ENCODE peak calls at places on chromosomes 12 and 14, in nine cellular contexts. One of them, this sample, is unnamed.

GRCh38 chr12:116319851-116320621 is 42.5 kb upstream of the MED13L start:
- DNase-seq in transverse colon: peak
- DNase-seq in foreskin fibroblast: peak
- DNase-seq in AG09309: peak
- DNase-seq in H7: no peak
- DNase-seq in iPS DF 6.9: no peak
- DNase-seq in uterus: peak
- DNase-seq in bronchial epithelial cell: peak
- DNase-seq in HCT116: no peak
- DNase-seq in this sample: no peak

GRCh38 chr14:100875126-100875525 is 28.4 kb downstream of the RTL1 start:
- DNase-seq in transverse colon: no peak
- DNase-seq in foreskin fibroblast: no peak
- DNase-seq in AG09309: no peak
- DNase-seq in H7: no peak
- DNase-seq in iPS DF 6.9: no peak
- DNase-seq in uterus: no peak
- DNase-seq in bronchial epithelial cell: no peak
- DNase-seq in HCT116: no peak
- DNase-seq in this sample: no peak

GRCh38 chr14:22210906-22211305 is 378.1 kb downstream of the DAD1 start:
- DNase-seq in transverse colon: no peak
- DNase-seq in foreskin fibroblast: no peak
- DNase-seq in AG09309: no peak
- DNase-seq in H7: no peak
- DNase-seq in iPS DF 6.9: no peak
- DNase-seq in uterus: no peak
- DNase-seq in bronchial epithelial cell: peak
- DNase-seq in HCT116: no peak
- DNase-seq in this sample: no peak

GRCh38 chr14:64992328-64992885 is 5.7 kb downstream of the FNTB start:
- DNase-seq in transverse colon: no peak
- DNase-seq in foreskin fibroblast: no peak
- DNase-seq in AG09309: no peak
- DNase-seq in H7: no peak
- DNase-seq in iPS DF 6.9: no peak
- DNase-seq in uterus: no peak
- DNase-seq in bronchial epithelial cell: no peak
- DNase-seq in HCT116: no peak
- DNase-seq in this sample: no peak

GRCh38 chr12:89451876-89452275 is 72.7 kb downstream of the GALNT4 start:
- DNase-seq in transverse colon: peak
- DNase-seq in foreskin fibroblast: peak
- DNase-seq in AG09309: peak
- DNase-seq in H7: peak
- DNase-seq in iPS DF 6.9: peak
- DNase-seq in uterus: peak
- DNase-seq in bronchial epithelial cell: peak
- DNase-seq in HCT116: no peak
- DNase-seq in this sample: no peak

GRCh38 chr14:90660865-90661570 is 155.2 kb downstream of the TTC7B start:
- DNase-seq in transverse colon: peak
- DNase-seq in foreskin fibroblast: no peak
- DNase-seq in AG09309: no peak
- DNase-seq in H7: peak
- DNase-seq in iPS DF 6.9: no peak
- DNase-seq in uterus: no peak
- DNase-seq in bronchial epithelial cell: no peak
- DNase-seq in HCT116: no peak
- DNase-seq in this sample: no peak

GRCh38 chr12:103441437-103442186 is 54.2 kb downstream of the C12orf42 start:
- DNase-seq in transverse colon: peak
- DNase-seq in foreskin fibroblast: no peak
- DNase-seq in AG09309: no peak
- DNase-seq in H7: no peak
- DNase-seq in iPS DF 6.9: no peak
- DNase-seq in uterus: no peak
- DNase-seq in bronchial epithelial cell: no peak
- DNase-seq in HCT116: no peak
- DNase-seq in this sample: no peak

GRCh38 chr12:89542912-89543592 is 17.2 kb upstream of the POC1B start:
- DNase-seq in transverse colon: peak
- DNase-seq in foreskin fibroblast: peak
- DNase-seq in AG09309: peak
- DNase-seq in H7: peak
- DNase-seq in iPS DF 6.9: peak
- DNase-seq in uterus: peak
- DNase-seq in bronchial epithelial cell: peak
- DNase-seq in HCT116: peak
- DNase-seq in this sample: peak

GRCh38 chr12:109458086-109458485 is 19.0 kb downstream of the KCTD10 start:
- DNase-seq in transverse colon: no peak
- DNase-seq in foreskin fibroblast: peak
- DNase-seq in AG09309: no peak
- DNase-seq in H7: no peak
- DNase-seq in iPS DF 6.9: no peak
- DNase-seq in uterus: no peak
- DNase-seq in bronchial epithelial cell: no peak
- DNase-seq in HCT116: no peak
- DNase-seq in this sample: no peak

GRCh38 chr14:97198813-97199212 is 401.6 kb downstream of the VRK1 start:
- DNase-seq in transverse colon: no peak
- DNase-seq in foreskin fibroblast: no peak
- DNase-seq in AG09309: no peak
- DNase-seq in H7: no peak
- DNase-seq in iPS DF 6.9: no peak
- DNase-seq in uterus: no peak
- DNase-seq in bronchial epithelial cell: no peak
- DNase-seq in HCT116: no peak
- DNase-seq in this sample: no peak

GRCh38 chr12:122981036-122981471 is 573 bp downstream of the ARL6IP4 start:
- DNase-seq in transverse colon: no peak
- DNase-seq in foreskin fibroblast: no peak
- DNase-seq in AG09309: no peak
- DNase-seq in H7: peak
- DNase-seq in iPS DF 6.9: no peak
- DNase-seq in uterus: no peak
- DNase-seq in bronchial epithelial cell: no peak
- DNase-seq in HCT116: no peak
- DNase-seq in this sample: no peak

GRCh38 chr14:54349713-54350112 is 47.1 kb upstream of the CDKN3 start:
- DNase-seq in transverse colon: no peak
- DNase-seq in foreskin fibroblast: no peak
- DNase-seq in AG09309: no peak
- DNase-seq in H7: no peak
- DNase-seq in iPS DF 6.9: no peak
- DNase-seq in uterus: no peak
- DNase-seq in bronchial epithelial cell: no peak
- DNase-seq in HCT116: no peak
- DNase-seq in this sample: no peak

GRCh38 chr14:54350196-54350595 is 46.6 kb upstream of the CDKN3 start:
- DNase-seq in transverse colon: no peak
- DNase-seq in foreskin fibroblast: peak
- DNase-seq in AG09309: no peak
- DNase-seq in H7: no peak
- DNase-seq in iPS DF 6.9: no peak
- DNase-seq in uterus: no peak
- DNase-seq in bronchial epithelial cell: no peak
- DNase-seq in HCT116: no peak
- DNase-seq in this sample: no peak

GRCh38 chr14:54348001-54348611 is 48.7 kb upstream of the CDKN3 start:
- DNase-seq in transverse colon: no peak
- DNase-seq in foreskin fibroblast: peak
- DNase-seq in AG09309: no peak
- DNase-seq in H7: peak
- DNase-seq in iPS DF 6.9: no peak
- DNase-seq in uterus: no peak
- DNase-seq in bronchial epithelial cell: peak
- DNase-seq in HCT116: peak
- DNase-seq in this sample: peak

GRCh38 chr14:54347044-54347443 is 49.8 kb upstream of the CDKN3 start:
- DNase-seq in transverse colon: no peak
- DNase-seq in foreskin fibroblast: no peak
- DNase-seq in AG09309: no peak
- DNase-seq in H7: no peak
- DNase-seq in iPS DF 6.9: no peak
- DNase-seq in uterus: no peak
- DNase-seq in bronchial epithelial cell: no peak
- DNase-seq in HCT116: no peak
- DNase-seq in this sample: no peak

GRCh38 chr14:54348923-54349615 is 47.7 kb upstream of the CDKN3 start:
- DNase-seq in transverse colon: no peak
- DNase-seq in foreskin fibroblast: peak
- DNase-seq in AG09309: no peak
- DNase-seq in H7: no peak
- DNase-seq in iPS DF 6.9: no peak
- DNase-seq in uterus: peak
- DNase-seq in bronchial epithelial cell: no peak
- DNase-seq in HCT116: no peak
- DNase-seq in this sample: no peak
- H3K4me3 ChIP-seq in transverse colon: no peak
- H3K4me3 ChIP-seq in foreskin fibroblast: peak
- H3K4me3 ChIP-seq in AG09309: peak
- H3K4me3 ChIP-seq in H7: no peak
- H3K4me3 ChIP-seq in iPS DF 6.9: no peak
- H3K4me3 ChIP-seq in uterus: peak
- H3K4me3 ChIP-seq in bronchial epithelial cell: no peak
- H3K4me3 ChIP-seq in HCT116: no peak
- H3K4me3 ChIP-seq in this sample: no peak

DNA sequence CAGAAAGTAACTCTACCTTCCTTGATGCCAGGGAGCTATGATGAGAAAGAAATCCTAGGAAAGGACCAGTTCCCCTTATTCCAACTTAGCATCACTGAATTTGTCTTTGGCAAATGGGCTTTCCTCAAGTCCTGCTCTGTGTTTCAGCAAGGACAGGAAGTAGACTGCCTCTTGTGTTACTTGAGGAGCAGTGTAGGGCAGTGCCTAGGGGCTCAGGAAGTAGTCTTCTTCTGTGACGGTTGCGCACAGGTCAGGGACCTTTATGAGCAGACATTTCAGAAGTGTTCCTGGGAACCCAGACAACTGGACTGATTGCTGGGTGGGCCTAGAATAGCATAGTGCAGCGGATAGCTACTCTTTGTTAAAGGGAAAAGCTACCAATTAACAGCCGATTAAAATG is 2.7 kb downstream of the LGALS3 start:
- DNase-seq in transverse colon: peak
- DNase-seq in foreskin fibroblast: no peak
- DNase-seq in AG09309: no peak
- DNase-seq in H7: no peak
- DNase-seq in iPS DF 6.9: no peak
- DNase-seq in uterus: no peak
- DNase-seq in bronchial epithelial cell: no peak
- DNase-seq in HCT116: no peak
- DNase-seq in this sample: no peak
- H3K4me3 ChIP-seq in transverse colon: peak
- H3K4me3 ChIP-seq in foreskin fibroblast: peak
- H3K4me3 ChIP-seq in AG09309: no peak
- H3K4me3 ChIP-seq in H7: no peak
- H3K4me3 ChIP-seq in iPS DF 6.9: no peak
- H3K4me3 ChIP-seq in uterus: no peak
- H3K4me3 ChIP-seq in bronchial epithelial cell: no peak
- H3K4me3 ChIP-seq in HCT116: no peak
- H3K4me3 ChIP-seq in this sample: no peak

GRCh38 chr14:77120771-77121743 is 20.5 kb downstream of the ZDHHC22 start:
- DNase-seq in transverse colon: peak
- DNase-seq in foreskin fibroblast: no peak
- DNase-seq in AG09309: no peak
- DNase-seq in H7: no peak
- DNase-seq in iPS DF 6.9: no peak
- DNase-seq in uterus: no peak
- DNase-seq in bronchial epithelial cell: no peak
- DNase-seq in HCT116: no peak
- DNase-seq in this sample: no peak
- H3K4me3 ChIP-seq in transverse colon: no peak
- H3K4me3 ChIP-seq in foreskin fibroblast: no peak
- H3K4me3 ChIP-seq in AG09309: no peak
- H3K4me3 ChIP-seq in H7: no peak
- H3K4me3 ChIP-seq in iPS DF 6.9: no peak
- H3K4me3 ChIP-seq in uterus: no peak
- H3K4me3 ChIP-seq in bronchial epithelial cell: no peak
- H3K4me3 ChIP-seq in HCT116: no peak
- H3K4me3 ChIP-seq in this sample: no peak

GRCh38 chr12:128796439-128797118 is 27.2 kb downstream of the SLC15A4 start:
- DNase-seq in transverse colon: no peak
- DNase-seq in foreskin fibroblast: no peak
- DNase-seq in AG09309: no peak
- DNase-seq in H7: no peak
- DNase-seq in iPS DF 6.9: no peak
- DNase-seq in uterus: no peak
- DNase-seq in bronchial epithelial cell: no peak
- DNase-seq in HCT116: no peak
- DNase-seq in this sample: no peak
- H3K4me3 ChIP-seq in transverse colon: no peak
- H3K4me3 ChIP-seq in foreskin fibroblast: no peak
- H3K4me3 ChIP-seq in AG09309: no peak
- H3K4me3 ChIP-seq in H7: no peak
- H3K4me3 ChIP-seq in iPS DF 6.9: no peak
- H3K4me3 ChIP-seq in uterus: no peak
- H3K4me3 ChIP-seq in bronchial epithelial cell: no peak
- H3K4me3 ChIP-seq in HCT116: no peak
- H3K4me3 ChIP-seq in this sample: no peak